ENCODE peak calls at places on chromosomes 12 and 14, in ten cellular contexts. L is A549; U is mesothelial cell of epicardium; R is mucosa of descending colon; X is AG04449; D is nephron progenitor cell; C is K562; G is activated naive CD4-positive, alpha-beta T cell; M is naive B cell; T is MV-4-11. K is an unnamed sample.

GRCh38 chr12:89416049-89416792 is 63.9 kb upstream of the DUSP6 start:
- DNase-seq in L (no peak), U (no peak), R (no peak), X (no peak), D (no peak), C (no peak), G (no peak), M (no peak), T (no peak), K (no peak)

GRCh38 chr12:113291586-113291985 is 43.3 kb downstream of the SLC8B1 start:
- DNase-seq in L (no peak), U (no peak), R (no peak), X (no peak), D (no peak), C (no peak), G (no peak), M (no peak), T (no peak), K (no peak)

GRCh38 chr14:99792551-99793212 is 531 bp upstream of the EML1 start:
- DNase-seq in L (peak; percentile 16), U (no peak), R (peak; percentile 31), X (no peak), D (no peak), C (no peak), G (no peak), M (no peak), T (no peak), K (no peak)

GRCh38 chr14:100246809-100247428 is 8.0 kb downstream of the YY1 start:
- DNase-seq in L (peak; percentile 73), U (no peak), R (no peak), X (no peak), D (no peak), C (peak; percentile 52), G (no peak), M (no peak), T (peak; percentile 17), K (peak; percentile 50)

GRCh38 chr12:58976146-58976545 is 55.8 kb upstream of the LRIG3 start:
- DNase-seq in L (no peak), U (no peak), R (no peak), X (no peak), D (no peak), C (no peak), G (no peak), M (no peak), T (no peak), K (no peak)

GRCh38 chr12:93243689-93244513 is 133.8 kb upstream of the NUDT4 start:
- DNase-seq in L (peak; percentile 42), U (peak; percentile 34), R (no peak), X (no peak), D (no peak), C (peak; percentile 34), G (no peak), M (no peak), T (peak; percentile 96), K (no peak)

GRCh38 chr12:591167-591570 is 72.1 kb downstream of the NINJ2 start:
- DNase-seq in L (no peak), U (no peak), R (no peak), X (no peak), D (no peak), C (no peak), G (no peak), M (no peak), T (no peak), K (no peak)

GRCh38 chr14:52241102-52241793 is 26.2 kb upstream of the PTGDR start:
- DNase-seq in L (no peak), U (no peak), R (no peak), X (peak; percentile 65), D (no peak), C (no peak), G (no peak), M (no peak), T (peak; percentile 50), K (no peak)

GRCh38 chr14:105398726-105399440 is 545 bp downstream of the TEX22 start:
- DNase-seq in L (peak; percentile 46), U (no peak), R (peak; percentile 33), X (no peak), D (no peak), C (peak; percentile 54), G (peak; percentile 48), M (no peak), T (no peak), K (peak; percentile 73)

GRCh38 chr14:40252817-40253447 is 820.7 kb upstream of the FBXO33 start:
- DNase-seq in L (no peak), U (no peak), R (no peak), X (no peak), D (no peak), C (no peak), G (no peak), M (no peak), T (no peak), K (no peak)

GRCh38 chr14:99360774-99361595 is 89.0 kb upstream of the BCL11B start:
- DNase-seq in L (peak; percentile 42), U (no peak), R (no peak), X (no peak), D (no peak), C (peak; percentile 91), G (no peak), M (no peak), T (no peak), K (no peak)

GRCh38 chr14:100230361-100230760 is 8.6 kb upstream of the YY1 start:
- DNase-seq in L (no peak), U (no peak), R (no peak), X (no peak), D (no peak), C (no peak), G (no peak), M (no peak), T (no peak), K (no peak)

GRCh38 chr14:74411671-74412070 is 14.3 kb downstream of the SYNDIG1L start:
- DNase-seq in L (no peak), U (no peak), R (no peak), X (no peak), D (no peak), C (no peak), G (no peak), M (no peak), T (no peak), K (no peak)

GRCh38 chr14:92754956-92755355 is 6.5 kb upstream of the LGMN start:
- DNase-seq in L (no peak), U (no peak), R (no peak), X (no peak), D (no peak), C (no peak), G (no peak), M (no peak), T (no peak), K (peak; percentile 65)

GRCh38 chr14:102086972-102087761 is at the start of gene HSP90AA1:
- DNase-seq in L (peak; percentile 93), U (peak; percentile 95), R (peak; percentile 97), X (no peak), D (peak; percentile 93), C (peak; percentile 94), G (peak; percentile 94), M (peak; percentile 92), T (peak; percentile 87), K (peak; percentile 92)

GRCh38 chr12:107474639-107475539 is 210.7 kb upstream of the PWP1 start:
- DNase-seq in L (no peak), U (no peak), R (no peak), X (no peak), D (no peak), C (no peak), G (no peak), M (no peak), T (no peak), K (no peak)

GRCh38 chr12:109518820-109519665 is 41.6 kb downstream of the UBE3B start:
- DNase-seq in L (peak; percentile 48), U (no peak), R (peak; percentile 53), X (peak; percentile 67), D (peak; percentile 75), C (peak; percentile 76), G (peak; percentile 36), M (peak; percentile 31), T (peak; percentile 35), K (no peak)

GRCh38 chr14:53217283-53217994 is 64.3 kb upstream of the DDHD1 start:
- DNase-seq in L (peak; percentile 88), U (peak; percentile 50), R (peak; percentile 85), X (no peak), D (peak; percentile 86), C (peak; percentile 67), G (peak; percentile 61), M (peak; percentile 70), T (peak; percentile 75), K (peak; percentile 57)

GRCh38 chr14:53347046-53347445 is 193.9 kb upstream of the DDHD1 start:
- DNase-seq in L (no peak), U (no peak), R (no peak), X (no peak), D (no peak), C (no peak), G (no peak), M (no peak), T (no peak), K (no peak)

GRCh38 chr12:108563135-108563803 is 873 bp downstream of the ISCU start:
- DNase-seq in L (peak; percentile 89), U (peak; percentile 45), R (peak; percentile 88), X (no peak), D (peak; percentile 74), C (peak; percentile 90), G (peak; percentile 79), M (peak; percentile 84), T (peak; percentile 86), K (peak; percentile 44)

GRCh38 chr12:84712747-84713146 is 199.9 kb downstream of the SLC6A15 start:
- DNase-seq in L (no peak), U (no peak), R (no peak), X (no peak), D (no peak), C (no peak), G (no peak), M (no peak), T (no peak), K (no peak)

GRCh38 chr14:95547626-95548327 is 12.9 kb downstream of the GLRX5 start:
- DNase-seq in L (no peak), U (no peak), R (no peak), X (no peak), D (no peak), C (no peak), G (no peak), M (no peak), T (no peak), K (no peak)

GRCh38 chr12:109261087-109261486 is 48.0 kb downstream of the FOXN4 start:
- DNase-seq in L (no peak), U (no peak), R (no peak), X (no peak), D (no peak), C (no peak), G (no peak), M (no peak), T (no peak), K (no peak)

GRCh38 chr12:70661762-70662161 is 24.5 kb upstream of the PTPRB start:
- DNase-seq in L (no peak), U (no peak), R (no peak), X (peak; percentile 78), D (no peak), C (no peak), G (no peak), M (no peak), T (no peak), K (no peak)

GRCh38 chr12:125090437-125090836 is 25.2 kb downstream of the AACS start:
- DNase-seq in L (no peak), U (no peak), R (no peak), X (no peak), D (no peak), C (no peak), G (no peak), M (no peak), T (no peak), K (no peak)

GRCh38 chr12:99157946-99158345 is 489.6 kb upstream of the GARIN6 start:
- DNase-seq in L (no peak), U (no peak), R (no peak), X (no peak), D (no peak), C (no peak), G (no peak), M (no peak), T (no peak), K (no peak)

GRCh38 chr14:55756078-55756477 is 176.1 kb downstream of the KTN1 start:
- DNase-seq in L (no peak), U (no peak), R (no peak), X (no peak), D (no peak), C (no peak), G (no peak), M (no peak), T (no peak), K (no peak)

GRCh38 chr14:90627478-90627877 is 188.8 kb downstream of the TTC7B start:
- DNase-seq in L (no peak), U (no peak), R (no peak), X (no peak), D (no peak), C (peak; percentile 36), G (no peak), M (no peak), T (peak; percentile 80), K (no peak)